ENCODE peak calls at places on chromosomes 3 and 15, in ten cellular contexts. L is tibial artery, H is BE2C, N is transverse colon, I is heart right ventricle, E is aorta, Z is fibroblast of lung, A is endodermal cell, J is MM.1S, S is GM23338. M is an unnamed sample. For H3K27me3 and H3K4me1, the result is how much of the 10 kb centered on the place peaks cover.

GRCh38 chr3:183275418-183275817 is 22.4 kb downstream of the B3GNT5 start:
- DNase-seq in L (no peak), N (no peak), J (peak), I (no peak), A (no peak), S (no peak), Z (peak), H (no peak), E (no peak), M (peak)

GRCh38 chr3:155093261-155093660 is 13.1 kb downstream of the MME start:
- DNase-seq in Z (no peak), E (no peak), J (peak), N (no peak), S (no peak), H (no peak), I (no peak), L (no peak), A (no peak), M (no peak)

GRCh38 chr15:68374346-68374745 is 57.6 kb downstream of the ITGA11 start:
- DNase-seq in S (no peak), E (no peak), J (no peak), N (no peak), A (peak), I (no peak), L (peak), Z (no peak), H (no peak), M (no peak)

GRCh38 chr3:58111513-58112184 is 99.1 kb downstream of the DNASE1L3 start:
- DNase-seq in Z (no peak), J (no peak), I (no peak), L (no peak), N (peak), H (no peak), S (no peak), E (no peak), A (no peak), M (no peak)

GRCh38 chr3:119969759-119970158 is 124.5 kb downstream of the GSK3B start:
- DNase-seq in L (no peak), H (no peak), E (no peak), J (no peak), S (no peak), N (no peak), A (no peak), Z (peak), I (no peak), M (no peak)

GRCh38 chr3:168424059-168424765 is 328.5 kb upstream of the GOLIM4 start:
- DNase-seq in Z (peak), N (no peak), H (no peak), I (no peak), A (no peak), J (no peak), L (no peak), S (no peak), E (no peak), M (peak)

GRCh38 chr3:71070497-71071465 is 512.7 kb downstream of the FOXP1 start:
- DNase-seq in Z (no peak), S (no peak), J (no peak), A (no peak), N (no peak), E (no peak), I (no peak), L (no peak), H (no peak), M (no peak)

GRCh38 chr3:24060055-24060454 is 115.0 kb downstream of the NR1D2 start:
- DNase-seq in J (no peak), S (no peak), A (peak), E (peak), L (peak), N (no peak), H (no peak), Z (peak), I (peak), M (peak)

GRCh38 chr3:194090716-194091115 is 45.2 kb upstream of the HES1 start:
- DNase-seq in S (no peak), L (no peak), Z (no peak), E (no peak), N (no peak), A (no peak), H (no peak), I (no peak), J (no peak), M (no peak)

DNA sequence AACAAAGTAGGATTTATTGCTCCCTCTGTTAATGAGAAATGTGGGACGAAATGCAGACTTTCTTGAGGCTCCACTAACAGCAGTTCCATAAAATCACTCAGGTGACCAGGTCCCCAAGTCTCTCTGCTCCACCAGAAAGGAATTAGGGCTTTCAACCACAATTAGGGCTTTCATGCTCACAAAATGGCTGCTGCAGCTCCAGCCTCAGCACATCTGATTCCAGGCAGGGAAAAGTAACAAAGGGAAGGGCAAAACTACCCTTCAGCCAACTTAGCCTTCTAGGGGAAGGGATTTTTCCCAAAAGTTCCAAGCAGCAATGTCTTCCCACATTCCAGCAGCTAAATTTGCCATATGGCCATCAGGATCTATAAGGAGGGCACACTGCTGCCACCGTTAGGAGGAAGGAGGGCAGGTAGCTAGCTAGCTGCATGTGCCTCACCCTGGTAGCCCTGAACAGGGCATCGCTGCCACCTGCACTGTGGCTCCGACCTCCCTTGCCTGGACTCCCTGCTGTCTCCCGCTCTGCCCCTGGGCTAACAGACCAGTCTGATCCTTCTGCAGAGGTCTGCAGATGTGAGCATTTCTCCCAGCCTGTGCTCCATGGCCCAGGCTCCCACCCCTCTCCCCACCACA is 12.8 kb downstream of the CFAP100 start:
- DNase-seq in L (no peak), I (no peak), A (no peak), J (no peak), N (no peak), H (no peak), Z (no peak), E (no peak), S (no peak), M (no peak)
- H3K27me3 ChIP-seq in L (under half), I (under half), A (under half), J (under half), N (under half), H (under half), Z (under half), E (under half), S (under half), M (half or more)

GRCh38 chr15:34754171-34754580 is 622 bp downstream of the GJD2 start:
- DNase-seq in Z (no peak), I (no peak), S (peak), A (peak), H (peak), L (no peak), N (no peak), E (no peak), J (no peak), M (no peak)

GRCh38 chr15:34753236-34753894 is 1.4 kb downstream of the GJD2 start:
- DNase-seq in I (peak), L (no peak), Z (peak), N (no peak), H (no peak), E (peak), S (peak), J (no peak), A (peak), M (peak)

GRCh38 chr15:34757262-34757661 is 2.5 kb upstream of the GJD2 start:
- DNase-seq in H (no peak), L (no peak), S (no peak), J (no peak), I (no peak), N (no peak), Z (no peak), E (no peak), A (no peak), M (no peak)

GRCh38 chr15:34754674-34755418 is at the start of gene GJD2:
- DNase-seq in Z (no peak), A (peak), S (peak), I (no peak), H (peak), J (no peak), N (no peak), E (no peak), L (no peak), M (no peak)

DNA sequence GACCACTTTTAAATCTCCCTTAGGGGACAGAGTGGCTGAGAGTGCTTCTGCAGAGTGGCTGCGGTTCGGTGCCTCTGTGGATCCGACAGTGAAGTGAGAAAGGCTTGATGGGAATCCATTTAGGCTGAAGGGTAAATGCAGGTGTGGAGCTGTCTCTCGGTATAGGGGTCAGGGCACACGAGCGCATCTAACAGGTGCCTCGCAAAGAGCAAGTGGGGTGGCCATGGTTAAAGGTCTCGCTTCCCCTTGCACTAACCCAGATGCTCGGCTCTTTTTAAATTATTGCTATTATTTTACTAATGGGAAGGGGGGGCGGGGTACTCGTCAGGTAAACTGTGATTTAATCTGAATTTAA is 598 bp upstream of the GJD2 start:
- DNase-seq in L (no peak), N (no peak), J (no peak), S (no peak), E (no peak), H (no peak), Z (no peak), I (no peak), A (no peak), M (no peak)
- H3K4me3 ChIP-seq in L (no peak), N (no peak), J (no peak), S (peak), E (no peak), H (peak), Z (no peak), I (no peak), A (peak), M (no peak)

DNA sequence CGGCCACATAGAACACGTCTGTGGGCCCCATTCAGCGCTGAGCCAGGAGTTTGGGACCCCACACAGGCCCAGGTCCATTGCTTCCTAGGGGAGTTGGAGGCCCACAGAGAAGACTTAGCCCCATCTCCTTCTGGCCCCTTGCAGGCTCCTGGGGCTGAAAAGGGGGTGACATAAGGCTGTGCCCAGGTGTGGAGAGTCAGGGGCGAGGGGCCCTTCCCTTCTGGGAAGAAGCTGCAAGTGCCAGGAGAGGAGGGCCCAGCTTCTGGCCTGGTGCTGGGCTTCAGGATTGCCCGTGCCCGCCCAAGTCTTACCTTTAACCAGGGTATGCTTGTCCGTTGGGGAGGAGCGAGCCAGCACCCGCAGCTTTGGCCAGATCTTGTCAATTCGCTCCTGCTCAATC is 28.9 kb upstream of the SEC13 start:
- DNase-seq in S (no peak), J (no peak), L (no peak), Z (no peak), H (no peak), A (no peak), I (no peak), E (no peak), N (no peak), M (no peak)
- H3K4me1 ChIP-seq in S (under half), J (under half), L (under half), Z (under half), H (under half), A (under half), I (under half), E (under half), N (under half), M (under half)

GRCh38 chr15:83285979-83286553 is 1.6 kb upstream of the BNC1 start:
- DNase-seq in S (no peak), A (no peak), Z (peak), J (no peak), H (no peak), N (no peak), E (no peak), L (no peak), I (no peak), M (peak)
- H3K27me3 ChIP-seq in S (half or more), A (half or more), Z (under half), J (under half), H (half or more), N (half or more), E (under half), L (under half), I (under half), M (under half)

M was measured in adipocyte.